ENCODE peak calls at places on chromosomes 2 and 18, in four cellular contexts. I, H, S and E are unnamed samples.

GRCh38 chr18:34740101-34740500 is 30.0 kb downstream of the DTNA start:
- DNase-seq in I (no peak), S (no peak), H (no peak), E (no peak)

GRCh38 chr2:118312963-118313756 is 224.9 kb downstream of the INSIG2 start:
- DNase-seq in H (peak), S (no peak), I (no peak), E (peak)

GRCh38 chr2:233912799-233913423 is 4.3 kb upstream of the TRPM8 start:
- DNase-seq in H (peak), I (peak), S (peak), E (peak)

GRCh38 chr2:26471278-26471677 is 6.6 kb downstream of the OTOF start:
- DNase-seq in H (no peak), S (no peak), I (no peak), E (no peak)

GRCh38 chr18:616380-616995 is 19.7 kb downstream of the CLUL1 start:
- DNase-seq in H (peak), I (peak), S (no peak), E (no peak)

GRCh38 chr18:54119524-54120019 is 104.9 kb downstream of the MBD2 start:
- DNase-seq in I (peak), S (peak), H (peak), E (peak)

GRCh38 chr2:101736861-101737291 is 39.4 kb downstream of the MAP4K4 start:
- DNase-seq in S (no peak), I (peak), H (no peak), E (peak)

GRCh38 chr2:173355132-173355865 is 627 bp downstream of the CDCA7 start:
- DNase-seq in H (peak), S (peak), I (peak), E (peak)

GRCh38 chr18:76980663-76981387 is 151.8 kb downstream of the MBP start:
- DNase-seq in H (no peak), I (no peak), S (no peak), E (no peak)

GRCh38 chr2:226661789-226662545 is 137.7 kb downstream of the IRS1 start:
- DNase-seq in I (peak), S (no peak), H (peak), E (no peak)

GRCh38 chr2:138689705-138690104 is 90.5 kb downstream of the NXPH2 start:
- DNase-seq in S (no peak), I (no peak), H (no peak), E (peak)

GRCh38 chr18:9707381-9708056 is 582 bp upstream of the RAB31 start:
- DNase-seq in S (no peak), I (no peak), H (peak), E (no peak)

GRCh38 chr18:13574355-13574754 is 152.0 kb downstream of the FAM210A start:
- DNase-seq in I (no peak), S (no peak), H (no peak), E (no peak)

GRCh38 chr2:78202986-78203670 is 681.0 kb upstream of the LRRTM4 start:
- DNase-seq in I (no peak), H (no peak), S (no peak), E (no peak)

GRCh38 chr2:205976120-205976814 is 109.7 kb downstream of the INO80D start:
- DNase-seq in S (no peak), I (no peak), H (no peak), E (no peak)

GRCh38 chr2:237574894-237575868 is 8.8 kb downstream of the PRLH start:
- DNase-seq in S (no peak), H (no peak), I (peak), E (no peak)

GRCh38 chr2:118291481-118291880 is 203.2 kb downstream of the INSIG2 start:
- DNase-seq in H (no peak), S (no peak), I (no peak), E (no peak)

GRCh38 chr18:73478191-73478590 is 610.4 kb upstream of the NETO1 start:
- DNase-seq in H (no peak), I (no peak), S (no peak), E (no peak)

GRCh38 chr2:96962567-96963203 is 23.7 kb downstream of the FAM178B start:
- DNase-seq in I (no peak), S (peak), H (no peak), E (peak)

GRCh38 chr18:72232611-72233010 is 311.5 kb downstream of the CBLN2 start:
- DNase-seq in S (no peak), I (no peak), H (no peak), E (no peak)

GRCh38 chr2:156065912-156066311 is 266.6 kb downstream of the NR4A2 start:
- DNase-seq in H (peak), S (peak), I (no peak), E (peak)

GRCh38 chr2:123808243-123808642 is 216.8 kb upstream of the CNTNAP5 start:
- DNase-seq in S (no peak), I (no peak), H (no peak), E (no peak)
- TF ChIP-seq CTCF in S (no peak), I (no peak), H (no peak), E (no peak)

DNA sequence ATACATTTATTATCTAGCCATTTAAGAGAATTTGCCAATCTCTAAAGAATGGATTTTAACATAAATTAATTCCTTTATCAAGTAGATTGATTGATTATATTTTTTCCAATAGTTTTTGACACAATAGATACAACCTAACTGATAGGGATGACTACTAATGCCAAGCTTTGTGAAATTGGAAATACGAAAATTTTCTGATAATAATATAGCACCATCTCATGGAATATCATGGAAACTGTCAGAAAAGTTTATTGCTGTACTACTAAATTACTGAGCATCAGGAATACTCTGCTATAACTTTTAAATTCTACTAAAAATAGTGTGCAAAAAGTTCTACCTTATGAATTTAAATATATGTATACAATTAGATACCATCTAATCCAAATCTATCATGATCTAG is 101.8 kb upstream of the MAP2 start:
- DNase-seq in S (no peak), H (no peak), I (no peak), E (no peak)
- TF ChIP-seq CTCF in S (peak), H (no peak), I (peak), E (no peak)

GRCh38 chr18:21389903-21390302 is 147.9 kb downstream of the GREB1L start:
- DNase-seq in I (no peak), H (no peak), S (no peak), E (no peak)
- TF ChIP-seq CTCF in I (no peak), H (no peak), S (no peak), E (no peak)

DNA sequence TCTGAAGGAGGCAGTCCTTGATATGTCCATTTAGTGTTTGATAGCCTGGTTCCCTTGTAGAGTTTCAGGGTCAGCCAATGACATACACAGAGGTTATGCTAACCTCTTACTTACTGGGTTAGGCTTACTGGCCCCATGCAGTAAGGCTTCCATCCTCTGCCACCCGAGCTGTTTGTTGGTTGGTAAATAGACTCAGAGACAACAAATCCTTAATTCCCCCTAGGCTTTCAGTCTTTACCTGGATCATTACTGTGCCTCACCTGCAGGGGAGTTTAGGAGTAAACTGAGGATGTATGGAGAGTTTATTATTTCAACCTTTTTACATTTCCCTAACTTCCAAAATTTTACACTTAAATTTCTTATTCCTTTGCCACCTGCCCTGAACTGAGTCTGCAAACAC is 452.7 kb upstream of the HNMT start:
- DNase-seq in H (no peak), I (no peak), S (no peak), E (no peak)
- TF ChIP-seq CTCF in H (no peak), I (no peak), S (no peak), E (no peak)

DNA sequence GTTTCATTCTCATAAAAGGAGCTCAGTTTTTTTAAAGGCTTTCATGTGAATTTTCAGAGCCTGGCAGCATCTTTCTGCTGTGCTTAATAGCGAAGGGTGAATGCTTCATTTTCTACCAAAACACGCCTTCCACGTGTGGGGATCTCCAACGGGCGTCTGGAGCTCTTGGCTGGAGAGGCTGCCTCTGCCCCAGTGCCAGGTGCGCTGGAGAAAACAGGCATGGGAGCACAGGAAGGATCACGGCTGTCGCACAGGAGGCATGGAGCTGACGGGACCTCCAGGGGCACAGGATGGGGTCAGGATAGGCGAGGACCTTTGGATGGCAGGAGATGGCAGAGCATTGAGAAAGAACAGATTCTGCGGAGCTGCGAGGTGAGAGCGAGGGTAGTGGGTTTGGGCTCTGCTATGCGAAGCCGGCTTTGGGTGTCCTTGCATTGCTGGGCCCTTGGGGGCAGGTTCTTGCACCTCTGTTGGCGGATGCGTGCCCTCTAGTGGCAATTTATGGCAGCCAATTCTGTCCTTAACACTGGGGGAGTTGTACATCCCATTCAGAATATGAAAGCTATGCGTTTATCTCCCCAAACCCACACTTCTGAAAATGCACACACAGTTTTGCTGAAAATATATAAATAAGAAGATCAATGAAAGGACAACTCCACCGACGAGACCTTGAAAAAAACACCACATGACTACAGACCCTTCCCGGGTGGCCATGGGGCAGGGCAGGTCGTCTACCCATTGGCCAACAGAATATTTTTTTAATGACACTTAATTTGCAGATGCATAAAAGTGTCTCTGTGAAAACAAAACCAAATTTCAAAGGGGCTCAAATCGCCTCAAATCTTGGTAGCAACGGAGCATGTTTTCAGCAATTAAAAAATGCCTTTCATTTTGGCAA is 90.4 kb upstream of the SLC35G4 start:
- DNase-seq in H (peak), I (peak), S (peak), E (peak)
- TF ChIP-seq CTCF in H (peak), I (peak), S (peak), E (peak)

GRCh38 chr2:15548974-15549373 is 12.2 kb downstream of the NBAS start:
- DNase-seq in S (no peak), H (no peak), I (no peak), E (no peak)

GRCh38 chr2:15544227-15544626 is 16.9 kb downstream of the NBAS start:
- DNase-seq in S (no peak), H (no peak), I (no peak), E (no peak)

GRCh38 chr2:15543541-15543940 is 17.6 kb downstream of the NBAS start:
- DNase-seq in S (no peak), I (no peak), H (no peak), E (no peak)

GRCh38 chr2:15547100-15547499 is 14.0 kb downstream of the NBAS start:
- DNase-seq in S (no peak), I (no peak), H (no peak), E (no peak)

GRCh38 chr2:15546297-15547098 is 14.6 kb downstream of the NBAS start:
- DNase-seq in H (no peak), S (no peak), I (no peak), E (peak)
- TF ChIP-seq CTCF in H (peak), S (peak), I (peak), E (peak)

GRCh38 chr18:63427566-63427965 is 5.3 kb upstream of the VPS4B start:
- DNase-seq in H (peak), I (peak), S (no peak), E (peak)

GRCh38 chr18:63422862-63423304 is 607 bp upstream of the VPS4B start:
- DNase-seq in H (no peak), I (no peak), S (no peak), E (no peak)

GRCh38 chr18:63421514-63421913 is 762 bp downstream of the VPS4B start:
- DNase-seq in I (no peak), S (no peak), H (no peak), E (no peak)

DNA sequence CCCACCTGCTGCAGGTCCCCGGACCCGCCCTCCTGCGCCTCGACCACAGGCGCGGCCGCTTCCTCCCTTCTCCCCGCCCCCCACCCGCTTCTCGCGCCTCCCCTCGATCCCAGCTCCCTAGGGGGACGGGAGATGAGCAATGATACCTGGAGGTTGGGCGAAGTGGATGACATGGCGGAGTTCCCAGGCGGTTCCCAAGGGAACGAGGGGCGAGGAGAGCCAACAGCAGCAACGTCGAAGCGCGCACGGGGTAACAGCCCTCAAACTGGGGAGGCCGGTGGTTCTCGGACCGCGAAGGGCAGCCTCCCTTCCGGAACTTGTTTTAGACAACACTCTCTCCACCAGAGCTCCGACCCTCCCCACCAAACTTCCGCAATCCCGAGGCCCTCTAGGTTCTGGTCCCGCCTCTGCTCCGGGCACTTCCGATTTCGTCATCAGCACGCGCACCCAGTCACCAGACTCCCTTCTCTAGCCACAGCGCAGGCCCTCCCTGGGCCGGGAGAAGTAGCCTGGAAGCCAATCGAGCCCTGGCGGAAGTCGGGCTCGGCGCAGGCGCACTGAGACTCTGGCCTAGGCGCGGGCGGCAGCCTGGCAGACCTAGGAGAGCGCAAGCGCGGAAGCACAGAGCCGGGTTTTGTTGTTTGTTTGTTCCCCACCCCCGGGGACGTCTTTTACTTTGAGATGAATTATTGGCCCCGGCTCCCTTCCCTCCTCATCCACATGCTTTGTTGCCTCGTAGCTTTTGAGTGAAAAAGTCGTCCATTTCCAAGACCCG is at the start of gene VPS4B:
- DNase-seq in H (peak), I (peak), S (peak), E (peak)
- TF ChIP-seq CTCF in H (no peak), I (no peak), S (peak), E (no peak)

GRCh38 chr2:182210669-182211068 is 216.2 kb downstream of the PDE1A start:
- DNase-seq in S (no peak), I (no peak), H (no peak), E (no peak)
- TF ChIP-seq CTCF in S (no peak), I (no peak), H (no peak), E (no peak)

DNA sequence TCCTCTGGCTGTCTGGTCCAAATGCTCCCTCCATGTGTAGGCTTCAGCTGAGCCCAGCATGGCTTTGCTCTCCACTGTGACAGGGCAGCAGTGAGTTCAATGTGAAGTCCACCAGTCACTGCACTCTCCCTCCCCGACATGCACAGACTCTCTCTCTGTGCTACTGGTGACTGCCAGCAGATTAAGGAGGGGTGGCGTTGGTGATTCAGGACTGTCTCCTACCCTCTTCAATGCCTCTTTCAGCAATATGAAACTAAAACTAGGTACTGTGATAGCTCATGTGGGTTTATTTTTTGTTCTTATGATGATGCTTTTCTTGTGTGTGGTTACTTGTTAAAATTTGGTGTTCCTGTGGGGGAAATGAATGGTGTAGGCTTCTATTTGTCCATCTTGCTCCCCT is 201.0 kb upstream of the RBMS1 start:
- DNase-seq in H (no peak), S (no peak), I (no peak), E (peak)
- TF ChIP-seq CTCF in H (no peak), S (no peak), I (no peak), E (no peak)